ENCODE peak calls at places on chromosomes 3 and 15, in nine cellular contexts. J is activated T-cell treated with anti-CD3 and anti-CD28 coated beads, Interleukin-2, amount 50 U/mL, for 1 hour; C is activated T-helper 2 cell treated with anti-CD3 and anti-CD28 coated beads, Interferon-gamma antibody, Interleukin-2, Interleukin-4, amounts not matched to agents 10 μg/mL and 5 μg/mL and 100 μg/mL, durations not matched to agents 14 hours and 24 hours and 36 hours; D is A549; W is AG10803; P is kidney tubule cell; U is heart right ventricle; G is upper lobe of right lung; M is T-helper 1 cell. X is an unnamed sample.

GRCh38 chr3:72004749-72005292 is 219.9 kb upstream of the PROK2 start:
- DNase-seq in D (no peak), P (peak; percentile 79), M (no peak), U (no peak), G (no peak), C (no peak), J (no peak), W (peak; percentile 49), X (no peak)

GRCh38 chr3:22582291-22582690 is 620.8 kb upstream of the UBE2E2 start:
- DNase-seq in G (no peak), P (no peak), M (no peak), J (no peak), C (no peak), D (no peak), U (no peak), W (no peak), X (no peak)

GRCh38 chr3:2921903-2922302 is 188.3 kb downstream of the IL5RA start:
- DNase-seq in J (no peak), W (no peak), D (peak; percentile 10), U (no peak), G (no peak), C (no peak), P (peak; percentile 41), M (no peak), X (peak; percentile 11)

GRCh38 chr3:5185093-5185673 is 2.3 kb upstream of the EDEM1 start:
- DNase-seq in W (no peak), D (no peak), P (no peak), M (no peak), J (no peak), C (no peak), G (no peak), U (no peak), X (no peak)

GRCh38 chr3:143443851-143444331 is 324.3 kb downstream of the CHST2 start:
- DNase-seq in M (no peak), C (no peak), J (no peak), G (no peak), D (peak; percentile 80), P (peak; percentile 100), U (no peak), W (peak; percentile 95), X (peak; percentile 100)

GRCh38 chr15:25805006-25805405 is 58.1 kb downstream of the ATP10A start:
- DNase-seq in P (peak; percentile 20), J (no peak), D (no peak), M (no peak), G (no peak), C (no peak), W (peak; percentile 48), U (no peak), X (no peak)

GRCh38 chr15:100794008-100794407 is 85.6 kb upstream of the ALDH1A3 start:
- DNase-seq in G (no peak), C (no peak), J (no peak), U (no peak), D (no peak), M (no peak), P (no peak), W (no peak), X (no peak)

GRCh38 chr3:38730281-38730680 is 80.8 kb upstream of the SCN5A start:
- DNase-seq in C (no peak), P (no peak), D (no peak), J (no peak), M (no peak), G (no peak), W (peak; percentile 13), U (no peak), X (peak; percentile 45)

GRCh38 chr3:15276028-15276717 is 56.2 kb downstream of the SH3BP5 start:
- DNase-seq in J (no peak), W (peak; percentile 47), M (no peak), G (no peak), D (no peak), U (no peak), C (no peak), P (peak; percentile 65), X (peak; percentile 31)

GRCh38 chr3:126959144-126959920 is 23.6 kb upstream of the PLXNA1 start:
- DNase-seq in J (no peak), M (no peak), D (no peak), U (no peak), P (no peak), C (no peak), W (no peak), G (peak; percentile 37), X (no peak)

GRCh38 chr3:126676919-126677705 is 22.2 kb upstream of the TXNRD3 start:
- DNase-seq in G (no peak), P (peak; percentile 46), M (no peak), J (no peak), U (no peak), C (no peak), D (no peak), W (peak; percentile 25), X (no peak)

GRCh38 chr3:12999147-13000140 is 73.8 kb downstream of the IQSEC1 start:
- DNase-seq in P (no peak), C (no peak), M (no peak), G (peak; percentile 93), D (no peak), W (no peak), U (peak; percentile 86), J (no peak), X (no peak)

GRCh38 chr15:29123991-29124390 is 145.6 kb downstream of the NSMCE3 start:
- DNase-seq in J (no peak), C (no peak), M (no peak), W (no peak), U (no peak), D (no peak), G (no peak), P (no peak), X (no peak)

GRCh38 chr15:39922450-39923092 is 2.5 kb upstream of the GPR176 start:
- DNase-seq in U (no peak), C (no peak), W (peak; percentile 48), G (no peak), M (no peak), D (no peak), P (no peak), J (no peak), X (no peak)

GRCh38 chr15:73950479-73951043 is 24.3 kb downstream of the LOXL1 start:
- DNase-seq in G (peak; percentile 46), W (no peak), M (no peak), J (no peak), D (no peak), U (no peak), P (no peak), C (no peak), X (no peak)

GRCh38 chr3:121750087-121750415 is 510 bp upstream of the GOLGB1 start:
- DNase-seq in J (no peak), C (no peak), U (no peak), G (no peak), W (no peak), D (no peak), P (no peak), M (no peak), X (no peak)

GRCh38 chr3:48694610-48695051 is 8.9 kb upstream of the NCKIPSD start:
- DNase-seq in M (no peak), W (peak; percentile 87), U (peak; percentile 73), C (no peak), D (no peak), J (no peak), P (peak; percentile 73), G (peak; percentile 80), X (peak; percentile 84)

GRCh38 chr3:65666426-65667091 is 372.2 kb downstream of the MAGI1 start:
- DNase-seq in P (peak; percentile 67), D (no peak), W (no peak), M (no peak), G (no peak), U (no peak), C (no peak), J (no peak), X (peak; percentile 71)

GRCh38 chr3:8742921-8743605 is 9.5 kb downstream of the CAV3 start:
- DNase-seq in J (no peak), P (peak; percentile 24), C (no peak), W (peak; percentile 83), U (no peak), M (no peak), G (no peak), D (peak; percentile 19), X (peak; percentile 58)

GRCh38 chr3:98962189-98962930 is 60.9 kb upstream of the DCBLD2 start:
- DNase-seq in D (peak; percentile 81), J (no peak), W (peak; percentile 75), C (no peak), U (no peak), M (no peak), P (peak; percentile 100), G (no peak), X (peak; percentile 99)

GRCh38 chr3:34207826-34208225 is 409.4 kb downstream of the PDCD6IP start:
- DNase-seq in W (peak; percentile 34), J (no peak), U (no peak), P (no peak), M (no peak), G (no peak), C (no peak), D (no peak), X (peak; percentile 29)

GRCh38 chr3:28188686-28189085 is 52.7 kb upstream of the CMC1 start:
- DNase-seq in U (no peak), J (no peak), P (no peak), D (no peak), C (no peak), M (no peak), W (no peak), G (no peak), X (no peak)

GRCh38 chr15:58758141-58758540 is 8.6 kb upstream of the ADAM10 start:
- DNase-seq in C (no peak), M (no peak), G (no peak), W (peak; percentile 49), D (no peak), P (no peak), J (no peak), U (no peak), X (no peak)

GRCh38 chr15:77575203-77575934 is 57.3 kb downstream of the LINGO1 start:
- DNase-seq in P (no peak), C (no peak), M (no peak), D (no peak), U (no peak), W (no peak), G (no peak), J (no peak), X (no peak)

GRCh38 chr15:88258021-88258641 is 1.6 kb upstream of the NTRK3 start:
- DNase-seq in U (no peak), M (no peak), D (peak; percentile 75), P (peak; percentile 67), J (no peak), G (peak; percentile 64), C (no peak), W (peak; percentile 11), X (no peak)

GRCh38 chr3:102174312-102174712 is 260.5 kb upstream of the ZPLD1 start:
- DNase-seq in U (no peak), G (no peak), J (no peak), P (peak; percentile 92), W (no peak), D (no peak), C (no peak), M (no peak), X (peak; percentile 96)

GRCh38 chr3:8561365-8561764 is 59.7 kb downstream of the LMCD1 start:
- DNase-seq in W (no peak), P (no peak), M (no peak), J (no peak), C (no peak), G (no peak), D (no peak), U (peak; percentile 60), X (no peak)

GRCh38 chr3:127764841-127765362 is 57.4 kb downstream of the MGLL start:
- DNase-seq in M (no peak), J (no peak), P (peak; percentile 47), D (no peak), U (no peak), G (no peak), W (peak; percentile 54), C (no peak), X (peak; percentile 36)

GRCh38 chr15:99212401-99212800 is 37.0 kb downstream of the TTC23 start:
- DNase-seq in M (no peak), D (peak; percentile 13), W (peak; percentile 9), G (no peak), J (no peak), U (no peak), C (no peak), P (peak; percentile 73), X (peak; percentile 41)

GRCh38 chr15:67825880-67826716 is 789 bp downstream of the SKOR1 start:
- DNase-seq in W (no peak), D (no peak), C (no peak), U (no peak), M (no peak), J (no peak), G (no peak), P (no peak), X (no peak)

GRCh38 chr15:85541744-85542143 is 161.3 kb downstream of the AKAP13 start:
- DNase-seq in P (peak; percentile 13), U (no peak), D (no peak), W (no peak), M (no peak), G (no peak), C (no peak), J (no peak), X (no peak)